ENCODE peak calls at places on chromosomes 1 and 21, in five cellular contexts. R is NT2/D1, A is K562, H is mesenchymal stem cell, Z is PC-3. X is an unnamed sample.

GRCh38 chr1:5507340-5507739 is 484.9 kb downstream of the NPHP4 start:
- DNase-seq in A (no peak), H (no peak), Z (no peak), R (no peak), X (no peak)

GRCh38 chr1:197559244-197559643 is 216.0 kb downstream of the DENND1B start:
- DNase-seq in Z (no peak), A (no peak), R (no peak), H (peak), X (no peak)

GRCh38 chr21:38298833-38299232 is 42.0 kb downstream of the KCNJ15 start:
- DNase-seq in Z (no peak), H (no peak), R (no peak), A (no peak), X (no peak)

GRCh38 chr1:184801503-184801902 is 46.8 kb upstream of the EDEM3 start:
- DNase-seq in A (no peak), R (no peak), H (peak), Z (peak), X (no peak)

GRCh38 chr1:213273546-213273945 is 222.5 kb downstream of the RPS6KC1 start:
- DNase-seq in Z (no peak), R (no peak), H (no peak), A (no peak), X (no peak)

GRCh38 chr1:203934027-203934426 is 72.6 kb downstream of the SNRPE start:
- DNase-seq in H (peak), Z (peak), A (no peak), R (no peak), X (no peak)

GRCh38 chr1:10459185-10459584 is 9.4 kb downstream of the CORT start:
- DNase-seq in H (peak), Z (peak), R (no peak), A (peak), X (no peak)

GRCh38 chr1:242178924-242179708 is 180.2 kb upstream of the MAP1LC3C start:
- DNase-seq in R (peak), H (no peak), A (no peak), Z (no peak), X (no peak)

GRCh38 chr21:31184462-31184861 is 146.2 kb upstream of the KRTAP19-8 start:
- DNase-seq in A (no peak), Z (no peak), H (no peak), R (no peak), X (peak)

GRCh38 chr1:94858276-94858675 is 38.1 kb downstream of the SLC44A3 start:
- DNase-seq in Z (peak), R (no peak), H (peak), A (no peak), X (no peak)

GRCh38 chr1:72827285-72827684 is 544.9 kb upstream of the NEGR1 start:
- DNase-seq in H (peak), R (no peak), A (no peak), Z (peak), X (no peak)

GRCh38 chr1:155729031-155729898 is 40.4 kb downstream of the DAP3 start:
- DNase-seq in R (peak), A (peak), Z (peak), H (peak), X (peak)

GRCh38 chr1:9817734-9818133 is 6.0 kb downstream of the CLSTN1 start:
- DNase-seq in H (no peak), R (no peak), Z (no peak), A (no peak), X (no peak)

GRCh38 chr1:203278885-203279406 is 26.4 kb upstream of the BTG2 start:
- DNase-seq in R (no peak), Z (no peak), H (peak), A (no peak), X (no peak)

GRCh38 chr1:47188901-47189785 is 693 bp downstream of the PDZK1IP1 start:
- DNase-seq in R (no peak), A (no peak), Z (no peak), H (no peak), X (no peak)

GRCh38 chr1:118949317-118949716 is 38.8 kb downstream of the TBX15 start:
- DNase-seq in A (no peak), R (no peak), Z (no peak), H (no peak), X (no peak)

GRCh38 chr1:64873576-64873975 is 92.8 kb downstream of the JAK1 start:
- DNase-seq in Z (no peak), A (no peak), R (no peak), H (no peak), X (no peak)

GRCh38 chr1:232110281-232111090 is 483.9 kb downstream of the DISC1 start:
- DNase-seq in R (peak), H (peak), A (no peak), Z (no peak), X (no peak)

GRCh38 chr1:52054496-52055065 is 410 bp downstream of the TXNDC12 start:
- DNase-seq in Z (no peak), R (no peak), H (no peak), A (no peak), X (no peak)

GRCh38 chr1:43711524-43712386 is 4.4 kb downstream of the ST3GAL3 start:
- DNase-seq in R (no peak), A (no peak), H (peak), Z (peak), X (no peak)

GRCh38 chr1:164638506-164639202 is 79.7 kb downstream of the PBX1 start:
- DNase-seq in H (no peak), R (no peak), A (no peak), Z (no peak), X (no peak)

GRCh38 chr1:8421721-8422120 is 103.8 kb downstream of the SLC45A1 start:
- DNase-seq in A (no peak), Z (no peak), H (peak), R (no peak), X (no peak)

GRCh38 chr1:89833183-89834077 is 12.6 kb downstream of the LRRC8D start:
- DNase-seq in R (no peak), H (no peak), Z (no peak), A (no peak), X (no peak)

GRCh38 chr1:21628798-21629393 is 40.3 kb downstream of the RAP1GAP start:
- DNase-seq in H (no peak), Z (no peak), A (no peak), R (no peak), X (no peak)

GRCh38 chr1:81493102-81493864 is 307.5 kb upstream of the ADGRL2 start:
- DNase-seq in R (no peak), Z (no peak), A (no peak), H (no peak), X (no peak)

GRCh38 chr21:15729346-15729673 is 472 bp upstream of the USP25 start:
- DNase-seq in H (no peak), A (no peak), Z (no peak), R (no peak), X (no peak)

GRCh38 chr1:168653567-168653966 is 75.4 kb downstream of the DPT start:
- DNase-seq in A (no peak), H (no peak), Z (peak), R (no peak), X (no peak)

GRCh38 chr1:170619167-170620030 is 44.5 kb upstream of the PRRX1 start:
- DNase-seq in H (no peak), A (no peak), Z (peak), R (no peak), X (no peak)

GRCh38 chr1:114009393-114009792 is 30.1 kb downstream of the OLFML3 start:
- DNase-seq in H (peak), R (no peak), Z (peak), A (no peak), X (no peak)

GRCh38 chr1:179126338-179127060 is 44.6 kb downstream of the TOR3A start:
- DNase-seq in Z (no peak), R (no peak), A (no peak), H (no peak), X (no peak)

GRCh38 chr1:202551683-202552082 is 158.6 kb downstream of the SYT2 start:
- DNase-seq in R (no peak), Z (peak), A (peak), H (peak), X (peak)

GRCh38 chr21:46028547-46029200 is 47.1 kb downstream of the COL6A1 start:
- DNase-seq in Z (no peak), H (peak), R (no peak), A (no peak), X (no peak)

GRCh38 chr1:66266756-66267155 is 267.2 kb upstream of the SGIP1 start:
- DNase-seq in H (no peak), Z (no peak), A (no peak), R (no peak), X (no peak)
- H3K9ac ChIP-seq in H (no peak), Z (no peak), A (no peak), R (no peak), X (no peak)

GRCh38 chr1:16173447-16174260 is 17.8 kb upstream of the EPHA2 start:
- DNase-seq in Z (peak), R (no peak), H (peak), A (peak), X (no peak)
- H3K9ac ChIP-seq in Z (peak), R (peak), H (peak), A (peak), X (no peak)

DNA sequence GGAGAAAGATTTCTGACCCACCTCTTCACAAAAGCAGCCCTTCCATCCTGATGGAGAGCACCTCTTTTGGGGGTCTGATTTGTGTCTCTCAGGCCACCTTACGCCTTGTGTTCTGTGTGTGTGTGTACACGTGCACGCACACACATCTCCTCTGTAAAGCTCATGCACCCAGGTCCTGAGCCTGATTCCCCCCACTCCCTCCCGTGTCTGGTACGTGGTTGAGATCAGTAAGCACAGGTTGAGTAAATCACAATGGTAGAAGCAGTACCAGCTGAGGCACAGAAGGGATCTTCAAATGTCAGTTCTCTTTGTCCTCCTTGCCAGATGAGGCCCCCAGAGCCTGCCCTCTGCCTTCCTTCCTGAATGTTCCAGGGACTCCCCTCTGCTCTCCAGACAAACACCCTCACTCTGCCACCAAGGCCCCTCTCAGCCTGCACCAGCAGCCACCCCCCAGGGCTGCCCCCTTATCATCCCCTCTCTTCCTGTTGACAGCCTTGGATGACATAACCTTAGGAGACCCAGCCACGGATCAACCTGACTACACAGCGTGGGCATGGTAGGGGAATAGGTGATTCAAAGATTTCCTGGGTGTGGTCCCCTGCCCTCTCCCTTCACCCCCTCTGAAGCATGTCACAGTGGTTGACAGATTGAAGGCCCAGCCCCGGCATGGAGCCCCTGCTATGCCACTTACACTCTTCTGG is 112.8 kb downstream of the HIVEP3 start:
- DNase-seq in Z (no peak), H (no peak), A (no peak), R (no peak), X (no peak)
- H3K9ac ChIP-seq in Z (no peak), H (no peak), A (no peak), R (no peak), X (no peak)

GRCh38 chr1:162417650-162418049 is 5.7 kb upstream of the SH2D1B start:
- DNase-seq in R (no peak), Z (no peak), A (peak), H (no peak), X (no peak)

GRCh38 chr1:162416909-162417308 is 5.0 kb upstream of the SH2D1B start:
- DNase-seq in Z (no peak), A (no peak), R (no peak), H (no peak), X (no peak)

GRCh38 chr1:162420120-162420519 is 8.2 kb upstream of the SH2D1B start:
- DNase-seq in R (no peak), H (no peak), Z (no peak), A (no peak), X (no peak)

GRCh38 chr1:162422662-162423375 is 10.9 kb upstream of the SH2D1B start:
- DNase-seq in A (no peak), R (no peak), H (no peak), Z (no peak), X (no peak)

DNA sequence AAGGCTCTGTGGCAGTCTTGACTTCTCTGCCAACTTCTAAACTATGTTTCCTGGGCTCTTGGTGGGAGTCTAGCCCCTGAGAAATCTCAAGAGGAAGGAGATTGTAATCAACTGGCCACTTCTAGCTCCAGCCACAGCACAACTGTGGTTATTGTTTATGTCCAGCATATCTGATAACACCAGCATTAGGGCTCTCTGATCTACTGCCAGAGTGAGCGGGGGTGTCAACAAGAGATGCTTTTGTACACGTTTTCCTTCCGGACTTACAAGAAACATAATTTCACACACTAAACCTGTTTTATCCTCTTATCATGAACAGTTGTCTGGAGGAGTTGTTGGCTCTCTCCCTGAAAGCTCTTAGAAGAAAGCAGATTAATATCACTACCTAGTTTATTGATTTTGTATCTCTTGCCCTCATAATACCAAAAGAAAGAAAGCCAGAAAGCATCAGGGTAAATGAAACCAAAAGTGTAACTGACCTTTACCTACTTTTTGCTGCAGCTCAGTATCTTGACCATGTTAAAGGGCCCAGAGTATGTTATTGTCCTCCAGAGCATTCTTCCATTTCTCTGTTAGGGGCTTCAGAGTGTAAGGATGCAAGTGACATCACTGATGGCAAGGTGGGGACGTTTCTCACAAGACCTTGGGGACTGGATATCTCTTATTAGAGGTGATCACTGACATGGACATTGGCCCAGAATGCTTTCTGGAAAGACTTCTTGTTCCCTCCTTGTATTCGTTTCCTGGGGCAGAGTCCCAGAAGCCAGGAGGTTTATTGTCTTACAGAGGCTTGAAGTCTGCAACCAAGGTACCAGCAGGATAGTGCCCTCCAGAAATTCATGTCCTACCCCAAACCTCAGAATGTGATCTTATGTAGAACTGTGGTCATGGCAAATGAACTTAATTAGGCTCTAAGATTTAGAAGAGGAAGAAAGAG is 9.6 kb upstream of the SH2D1B start:
- DNase-seq in A (peak), Z (no peak), R (no peak), H (no peak), X (no peak)
- H3K9ac ChIP-seq in A (no peak), Z (no peak), R (no peak), H (no peak), X (no peak)

GRCh38 chr1:172141351-172142000 is 279.0 kb upstream of the C1orf105 start:
- DNase-seq in Z (no peak), H (peak), R (no peak), A (no peak), X (no peak)
- H3K9ac ChIP-seq in Z (no peak), H (peak), R (no peak), A (no peak), X (no peak)

X was measured in DND-41.